ENCODE peak calls at places on chromosomes 1 and 21, in nine cellular contexts. One of them, this sample, is unnamed. For H3K27me3, the result is how much of the 10 kb centered on the place peaks cover.

GRCh38 chr1:221697924-221698425 is 43.9 kb downstream of the DUSP10 start:
- DNase-seq in AG04450: no peak
- DNase-seq in heart left ventricle: no peak
- DNase-seq in BJ: no peak
- DNase-seq in GM23338: no peak
- DNase-seq in Peyer's patch: no peak
- DNase-seq in upper lobe of right lung: no peak
- DNase-seq in left ventricle myocardium inferior: no peak
- DNase-seq in aorta: no peak
- DNase-seq in this sample: no peak

GRCh38 chr1:241701483-241702290 is 49.6 kb downstream of the WDR64 start:
- DNase-seq in AG04450: no peak
- DNase-seq in heart left ventricle: no peak
- DNase-seq in BJ: no peak
- DNase-seq in GM23338: no peak
- DNase-seq in Peyer's patch: no peak
- DNase-seq in upper lobe of right lung: no peak
- DNase-seq in left ventricle myocardium inferior: no peak
- DNase-seq in aorta: no peak
- DNase-seq in this sample: no peak

GRCh38 chr1:230682274-230682673 is 31.6 kb downstream of the AGT start:
- DNase-seq in AG04450: no peak
- DNase-seq in heart left ventricle: peak
- DNase-seq in BJ: no peak
- DNase-seq in GM23338: no peak
- DNase-seq in Peyer's patch: no peak
- DNase-seq in upper lobe of right lung: no peak
- DNase-seq in left ventricle myocardium inferior: no peak
- DNase-seq in aorta: no peak
- DNase-seq in this sample: no peak

GRCh38 chr21:38798481-38798882 is 7.2 kb upstream of the ETS2 start:
- DNase-seq in AG04450: no peak
- DNase-seq in heart left ventricle: no peak
- DNase-seq in BJ: no peak
- DNase-seq in GM23338: no peak
- DNase-seq in Peyer's patch: peak
- DNase-seq in upper lobe of right lung: no peak
- DNase-seq in left ventricle myocardium inferior: no peak
- DNase-seq in aorta: no peak
- DNase-seq in this sample: peak

GRCh38 chr21:33939224-33939623 is 23.6 kb upstream of the ATP5PO start:
- DNase-seq in AG04450: no peak
- DNase-seq in heart left ventricle: no peak
- DNase-seq in BJ: no peak
- DNase-seq in GM23338: no peak
- DNase-seq in Peyer's patch: no peak
- DNase-seq in upper lobe of right lung: no peak
- DNase-seq in left ventricle myocardium inferior: no peak
- DNase-seq in aorta: no peak
- DNase-seq in this sample: no peak

GRCh38 chr21:32590130-32590529 is 4.8 kb upstream of the TCP10L start:
- DNase-seq in AG04450: no peak
- DNase-seq in heart left ventricle: no peak
- DNase-seq in BJ: no peak
- DNase-seq in GM23338: no peak
- DNase-seq in Peyer's patch: no peak
- DNase-seq in upper lobe of right lung: no peak
- DNase-seq in left ventricle myocardium inferior: no peak
- DNase-seq in aorta: no peak
- DNase-seq in this sample: no peak

GRCh38 chr1:192631749-192632148 is 4.2 kb upstream of the RGS13 start:
- DNase-seq in AG04450: no peak
- DNase-seq in heart left ventricle: no peak
- DNase-seq in BJ: no peak
- DNase-seq in GM23338: no peak
- DNase-seq in Peyer's patch: no peak
- DNase-seq in upper lobe of right lung: no peak
- DNase-seq in left ventricle myocardium inferior: no peak
- DNase-seq in aorta: no peak
- DNase-seq in this sample: no peak

GRCh38 chr1:179881642-179882252 is 338 bp upstream of the TOR1AIP1 start:
- DNase-seq in AG04450: peak
- DNase-seq in heart left ventricle: no peak
- DNase-seq in BJ: peak
- DNase-seq in GM23338: peak
- DNase-seq in Peyer's patch: no peak
- DNase-seq in upper lobe of right lung: no peak
- DNase-seq in left ventricle myocardium inferior: no peak
- DNase-seq in aorta: no peak
- DNase-seq in this sample: no peak

GRCh38 chr1:55916480-55916879 is 662.9 kb downstream of the PLPP3 start:
- DNase-seq in AG04450: peak
- DNase-seq in heart left ventricle: no peak
- DNase-seq in BJ: peak
- DNase-seq in GM23338: no peak
- DNase-seq in Peyer's patch: no peak
- DNase-seq in upper lobe of right lung: no peak
- DNase-seq in left ventricle myocardium inferior: no peak
- DNase-seq in aorta: no peak
- DNase-seq in this sample: peak

GRCh38 chr1:244104309-244105060 is 53.4 kb downstream of the ZBTB18 start:
- DNase-seq in AG04450: peak
- DNase-seq in heart left ventricle: no peak
- DNase-seq in BJ: peak
- DNase-seq in GM23338: no peak
- DNase-seq in Peyer's patch: no peak
- DNase-seq in upper lobe of right lung: no peak
- DNase-seq in left ventricle myocardium inferior: no peak
- DNase-seq in aorta: no peak
- DNase-seq in this sample: peak

GRCh38 chr1:151520359-151520758 is 9.2 kb downstream of the CGN start:
- DNase-seq in AG04450: no peak
- DNase-seq in heart left ventricle: no peak
- DNase-seq in BJ: no peak
- DNase-seq in GM23338: no peak
- DNase-seq in Peyer's patch: no peak
- DNase-seq in upper lobe of right lung: no peak
- DNase-seq in left ventricle myocardium inferior: no peak
- DNase-seq in aorta: peak
- DNase-seq in this sample: no peak

GRCh38 chr1:3066250-3066711 is 2.7 kb upstream of the PRDM16 start:
- DNase-seq in AG04450: no peak
- DNase-seq in heart left ventricle: peak
- DNase-seq in BJ: no peak
- DNase-seq in GM23338: peak
- DNase-seq in Peyer's patch: peak
- DNase-seq in upper lobe of right lung: peak
- DNase-seq in left ventricle myocardium inferior: peak
- DNase-seq in aorta: peak
- DNase-seq in this sample: peak
- H3K27me3 ChIP-seq in AG04450: half or more
- H3K27me3 ChIP-seq in heart left ventricle: half or more
- H3K27me3 ChIP-seq in BJ: under half
- H3K27me3 ChIP-seq in GM23338: half or more
- H3K27me3 ChIP-seq in Peyer's patch: half or more
- H3K27me3 ChIP-seq in upper lobe of right lung: half or more
- H3K27me3 ChIP-seq in left ventricle myocardium inferior: half or more
- H3K27me3 ChIP-seq in aorta: under half
- H3K27me3 ChIP-seq in this sample: under half

GRCh38 chr1:19665456-19666138 is 922 bp downstream of the HTR6 start:
- DNase-seq in AG04450: no peak
- DNase-seq in heart left ventricle: no peak
- DNase-seq in BJ: no peak
- DNase-seq in GM23338: peak
- DNase-seq in Peyer's patch: no peak
- DNase-seq in upper lobe of right lung: no peak
- DNase-seq in left ventricle myocardium inferior: no peak
- DNase-seq in aorta: no peak
- DNase-seq in this sample: no peak

GRCh38 chr1:19662313-19662712 is 2.4 kb upstream of the HTR6 start:
- DNase-seq in AG04450: no peak
- DNase-seq in heart left ventricle: no peak
- DNase-seq in BJ: no peak
- DNase-seq in GM23338: no peak
- DNase-seq in Peyer's patch: no peak
- DNase-seq in upper lobe of right lung: no peak
- DNase-seq in left ventricle myocardium inferior: no peak
- DNase-seq in aorta: no peak
- DNase-seq in this sample: no peak

GRCh38 chr1:19665044-19665455 is 375 bp downstream of the HTR6 start:
- DNase-seq in AG04450: no peak
- DNase-seq in heart left ventricle: no peak
- DNase-seq in BJ: no peak
- DNase-seq in GM23338: no peak
- DNase-seq in Peyer's patch: no peak
- DNase-seq in upper lobe of right lung: no peak
- DNase-seq in left ventricle myocardium inferior: no peak
- DNase-seq in aorta: no peak
- DNase-seq in this sample: no peak

GRCh38 chr1:19666139-19666465 is 1.4 kb downstream of the HTR6 start:
- DNase-seq in AG04450: no peak
- DNase-seq in heart left ventricle: no peak
- DNase-seq in BJ: no peak
- DNase-seq in GM23338: no peak
- DNase-seq in Peyer's patch: no peak
- DNase-seq in upper lobe of right lung: no peak
- DNase-seq in left ventricle myocardium inferior: no peak
- DNase-seq in aorta: no peak
- DNase-seq in this sample: no peak

DNA sequence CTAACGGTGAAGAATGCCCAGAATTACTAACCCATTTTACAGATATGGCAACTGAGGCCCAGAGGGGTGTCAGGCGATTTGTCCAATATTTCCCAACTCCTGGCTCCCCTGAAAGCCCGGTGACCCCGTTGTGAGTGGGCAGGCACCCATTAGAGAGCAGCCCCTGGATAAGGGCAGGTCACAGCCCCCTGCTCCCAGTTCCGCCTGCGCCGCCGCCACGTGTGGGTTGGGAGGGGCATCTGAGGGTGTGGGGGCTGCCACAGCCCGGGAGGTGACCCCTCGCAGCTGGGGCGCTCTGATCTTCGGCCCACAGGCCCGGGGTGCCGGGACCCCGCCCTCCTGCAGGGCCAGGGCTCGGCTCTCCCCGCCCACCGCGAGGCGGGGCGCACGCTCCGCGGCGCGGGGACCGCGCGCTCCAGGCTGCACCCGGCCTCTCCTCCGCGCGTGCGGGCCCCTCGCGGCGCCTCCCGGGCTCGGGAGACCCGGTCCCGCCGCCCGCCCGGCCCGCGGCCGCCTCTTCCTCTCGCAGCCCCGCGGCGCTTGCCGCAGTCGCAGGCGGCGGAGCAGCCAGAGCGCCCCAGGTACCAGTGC is at the start of gene HTR6:
- DNase-seq in AG04450: no peak
- DNase-seq in heart left ventricle: no peak
- DNase-seq in BJ: no peak
- DNase-seq in GM23338: no peak
- DNase-seq in Peyer's patch: no peak
- DNase-seq in upper lobe of right lung: no peak
- DNase-seq in left ventricle myocardium inferior: no peak
- DNase-seq in aorta: no peak
- DNase-seq in this sample: no peak
- H3K27me3 ChIP-seq in AG04450: half or more
- H3K27me3 ChIP-seq in heart left ventricle: half or more
- H3K27me3 ChIP-seq in BJ: under half
- H3K27me3 ChIP-seq in GM23338: half or more
- H3K27me3 ChIP-seq in Peyer's patch: under half
- H3K27me3 ChIP-seq in upper lobe of right lung: under half
- H3K27me3 ChIP-seq in left ventricle myocardium inferior: half or more
- H3K27me3 ChIP-seq in aorta: under half
- H3K27me3 ChIP-seq in this sample: under half

GRCh38 chr1:114671939-114672275 is 2.1 kb upstream of the DENND2C start:
- DNase-seq in AG04450: no peak
- DNase-seq in heart left ventricle: no peak
- DNase-seq in BJ: no peak
- DNase-seq in GM23338: no peak
- DNase-seq in Peyer's patch: no peak
- DNase-seq in upper lobe of right lung: no peak
- DNase-seq in left ventricle myocardium inferior: no peak
- DNase-seq in aorta: no peak
- DNase-seq in this sample: no peak
- H3K27me3 ChIP-seq in AG04450: under half
- H3K27me3 ChIP-seq in heart left ventricle: under half
- H3K27me3 ChIP-seq in BJ: under half
- H3K27me3 ChIP-seq in GM23338: under half
- H3K27me3 ChIP-seq in Peyer's patch: under half
- H3K27me3 ChIP-seq in upper lobe of right lung: under half
- H3K27me3 ChIP-seq in left ventricle myocardium inferior: under half
- H3K27me3 ChIP-seq in aorta: under half
- H3K27me3 ChIP-seq in this sample: under half

GRCh38 chr1:211739671-211740411 is 64.4 kb upstream of the NEK2 start:
- DNase-seq in AG04450: no peak
- DNase-seq in heart left ventricle: no peak
- DNase-seq in BJ: no peak
- DNase-seq in GM23338: no peak
- DNase-seq in Peyer's patch: no peak
- DNase-seq in upper lobe of right lung: no peak
- DNase-seq in left ventricle myocardium inferior: no peak
- DNase-seq in aorta: no peak
- DNase-seq in this sample: no peak

GRCh38 chr1:211738096-211738708 is 62.8 kb upstream of the NEK2 start:
- DNase-seq in AG04450: no peak
- DNase-seq in heart left ventricle: no peak
- DNase-seq in BJ: no peak
- DNase-seq in GM23338: no peak
- DNase-seq in Peyer's patch: no peak
- DNase-seq in upper lobe of right lung: no peak
- DNase-seq in left ventricle myocardium inferior: no peak
- DNase-seq in aorta: no peak
- DNase-seq in this sample: no peak

GRCh38 chr1:211737115-211738035 is 62.0 kb upstream of the NEK2 start:
- DNase-seq in AG04450: no peak
- DNase-seq in heart left ventricle: no peak
- DNase-seq in BJ: no peak
- DNase-seq in GM23338: no peak
- DNase-seq in Peyer's patch: no peak
- DNase-seq in upper lobe of right lung: no peak
- DNase-seq in left ventricle myocardium inferior: no peak
- DNase-seq in aorta: no peak
- DNase-seq in this sample: no peak

GRCh38 chr1:211741116-211741515 is 65.7 kb upstream of the NEK2 start:
- DNase-seq in AG04450: no peak
- DNase-seq in heart left ventricle: no peak
- DNase-seq in BJ: no peak
- DNase-seq in GM23338: peak
- DNase-seq in Peyer's patch: no peak
- DNase-seq in upper lobe of right lung: no peak
- DNase-seq in left ventricle myocardium inferior: no peak
- DNase-seq in aorta: no peak
- DNase-seq in this sample: no peak

DNA sequence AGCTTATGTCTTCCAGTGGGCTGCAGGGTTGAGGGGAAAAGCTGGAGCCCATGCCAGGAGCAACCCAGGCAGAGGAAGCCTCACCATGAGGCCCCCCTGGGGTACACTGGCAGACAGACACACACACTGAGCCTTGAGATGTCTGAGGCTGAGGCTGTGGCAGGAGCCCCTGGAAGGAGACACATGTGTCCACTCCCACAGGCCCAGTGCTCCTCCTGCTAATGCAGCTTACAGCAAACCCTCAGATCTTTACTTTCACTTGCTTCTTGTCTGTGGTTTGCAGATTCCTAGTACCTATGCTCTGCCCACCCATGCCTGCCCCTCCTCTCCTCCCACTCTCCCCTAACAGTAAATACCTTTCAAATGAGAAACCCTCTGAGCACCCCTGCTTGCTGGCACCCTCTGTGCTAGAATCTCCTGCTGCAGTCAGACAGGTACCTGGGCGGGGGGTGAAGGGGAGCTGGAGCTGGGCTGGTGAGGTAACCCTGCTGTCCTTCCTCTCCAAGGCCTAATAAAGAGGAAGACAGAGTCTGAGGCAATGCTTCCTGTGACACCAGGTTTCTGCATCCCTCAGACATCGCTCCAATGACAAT is 63.4 kb upstream of the NEK2 start:
- DNase-seq in AG04450: no peak
- DNase-seq in heart left ventricle: no peak
- DNase-seq in BJ: no peak
- DNase-seq in GM23338: no peak
- DNase-seq in Peyer's patch: no peak
- DNase-seq in upper lobe of right lung: no peak
- DNase-seq in left ventricle myocardium inferior: no peak
- DNase-seq in aorta: no peak
- DNase-seq in this sample: peak
- H3K27me3 ChIP-seq in AG04450: under half
- H3K27me3 ChIP-seq in heart left ventricle: under half
- H3K27me3 ChIP-seq in BJ: under half
- H3K27me3 ChIP-seq in GM23338: under half
- H3K27me3 ChIP-seq in Peyer's patch: under half
- H3K27me3 ChIP-seq in upper lobe of right lung: under half
- H3K27me3 ChIP-seq in left ventricle myocardium inferior: under half
- H3K27me3 ChIP-seq in aorta: under half
- H3K27me3 ChIP-seq in this sample: under half